ENCODE peak calls at places on chromosomes 3 and 15, in nine cellular contexts. A is bronchial epithelial cell; F is MM.1S; L is lower leg skin; C is dorsolateral prefrontal cortex; G is H9; B is foreskin keratinocyte; E is HCT116; N is CD4-positive, alpha-beta T cell. K is an unnamed sample.

GRCh38 chr3:186825294-186825821 is 17.2 kb upstream of the ADIPOQ start:
- DNase-seq in A (peak; percentile 31), F (no peak), L (no peak), C (peak; percentile 70), G (peak; percentile 80), B (no peak), E (no peak), N (peak; percentile 8), K (no peak)

GRCh38 chr3:44981751-44982150 is 5.7 kb downstream of the EXOSC7 start:
- DNase-seq in A (no peak), F (no peak), L (no peak), C (no peak), G (no peak), B (no peak), E (no peak), N (no peak), K (no peak)

GRCh38 chr15:65558997-65559760 is 28.9 kb downstream of the HACD3 start:
- DNase-seq in A (no peak), F (no peak), L (no peak), C (no peak), G (no peak), B (no peak), E (no peak), N (no peak), K (no peak)

GRCh38 chr3:188927971-188928370 is 243.8 kb upstream of the TPRG1 start:
- DNase-seq in A (no peak), F (no peak), L (no peak), C (no peak), G (no peak), B (no peak), E (no peak), N (no peak), K (no peak)

GRCh38 chr15:76185716-76186115 is 125.6 kb downstream of the ETFA start:
- DNase-seq in A (peak; percentile 77), F (peak; percentile 49), L (no peak), C (no peak), G (peak; percentile 77), B (peak; percentile 43), E (peak; percentile 77), N (no peak), K (peak; percentile 89)

GRCh38 chr3:175476489-175476888 is 617.4 kb downstream of the NAALADL2 start:
- DNase-seq in A (no peak), F (no peak), L (no peak), C (no peak), G (no peak), B (no peak), E (no peak), N (no peak), K (no peak)

GRCh38 chr3:133591271-133591742 is 17.8 kb downstream of the CDV3 start:
- DNase-seq in A (peak; percentile 56), F (no peak), L (no peak), C (no peak), G (no peak), B (peak; percentile 50), E (no peak), N (no peak), K (peak; percentile 54)

GRCh38 chr15:43883571-43883970 is 56.8 kb downstream of the WDR76 start:
- DNase-seq in A (no peak), F (no peak), L (no peak), C (no peak), G (no peak), B (no peak), E (no peak), N (no peak), K (no peak)

GRCh38 chr15:101807345-101807945 is 4.1 kb downstream of the OR4F6 start:
- DNase-seq in A (peak; percentile 1), F (no peak), L (no peak), C (no peak), G (no peak), B (peak; percentile 21), E (no peak), N (no peak), K (no peak)

GRCh38 chr15:62138124-62138523 is 27.0 kb downstream of the C2CD4B start:
- DNase-seq in A (peak; percentile 86), F (no peak), L (no peak), C (no peak), G (no peak), B (peak; percentile 37), E (no peak), N (no peak), K (peak; percentile 86)

GRCh38 chr3:100033184-100033583 is 81.1 kb downstream of the FILIP1L start:
- DNase-seq in A (peak; percentile 88), F (no peak), L (no peak), C (no peak), G (no peak), B (peak; percentile 89), E (no peak), N (no peak), K (peak; percentile 11)

GRCh38 chr3:38730281-38730680 is 80.8 kb upstream of the SCN5A start:
- DNase-seq in A (peak; percentile 78), F (no peak), L (no peak), C (no peak), G (no peak), B (no peak), E (no peak), N (no peak), K (peak; percentile 30)

GRCh38 chr3:65751123-65751700 is 287.5 kb downstream of the MAGI1 start:
- DNase-seq in A (peak; percentile 35), F (no peak), L (no peak), C (peak; percentile 82), G (peak; percentile 65), B (no peak), E (peak; percentile 3), N (no peak), K (peak; percentile 58)

GRCh38 chr15:73870700-73871408 is 2.5 kb upstream of the TBC1D21 start:
- DNase-seq in A (peak; percentile 65), F (no peak), L (peak; percentile 25), C (no peak), G (no peak), B (peak; percentile 7), E (no peak), N (no peak), K (no peak)

GRCh38 chr3:8303466-8303865 is 198.2 kb upstream of the LMCD1 start:
- DNase-seq in A (peak; percentile 8), F (no peak), L (no peak), C (no peak), G (no peak), B (no peak), E (no peak), N (no peak), K (no peak)

GRCh38 chr3:157139938-157140534 is 19.9 kb downstream of the CCNL1 start:
- DNase-seq in A (no peak), F (no peak), L (no peak), C (no peak), G (no peak), B (no peak), E (no peak), N (no peak), K (no peak)
- TF ChIP-seq CTCF in A (no peak), F (no peak), L (no peak), C (no peak), G (no peak), B (no peak), E (no peak), N (no peak), K (no peak)

GRCh38 chr3:59326246-59327024 is 276.6 kb upstream of the CFAP20DC start:
- DNase-seq in A (peak; percentile 81), F (no peak), L (no peak), C (no peak), G (peak; percentile 56), B (peak; percentile 44), E (no peak), N (no peak), K (peak; percentile 32)
- TF ChIP-seq CTCF in A (peak; percentile 22), F (peak; percentile 7), L (no peak), C (no peak), G (peak; percentile 76), B (peak; percentile 36), E (no peak), N (no peak), K (no peak)

DNA sequence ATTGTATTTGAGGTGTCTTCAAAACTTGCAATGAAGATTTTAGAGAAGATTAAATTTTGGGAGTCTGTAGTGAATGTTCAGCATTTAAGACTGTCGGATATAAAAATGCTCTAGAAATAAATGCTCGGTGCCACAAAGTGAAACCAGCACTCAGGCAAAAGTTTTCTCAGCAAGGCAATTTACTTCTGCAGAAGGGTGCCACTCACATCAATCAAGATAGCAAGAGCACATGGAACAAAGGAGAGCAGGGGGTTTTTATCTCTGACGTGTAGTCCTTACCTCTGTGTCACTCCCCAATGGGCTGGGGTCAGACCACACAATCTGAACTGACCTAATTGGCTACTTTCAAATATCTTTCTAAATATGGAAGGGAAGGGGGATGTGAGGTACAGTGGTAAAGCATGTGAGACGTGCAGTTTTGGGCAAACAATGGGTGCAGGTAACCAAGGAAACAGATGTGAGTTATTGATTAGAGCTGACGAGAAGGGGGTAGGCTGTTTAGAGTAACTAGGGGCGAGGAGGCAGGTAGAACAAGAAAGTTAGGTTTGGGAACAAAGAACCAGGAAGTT is 23.4 kb upstream of the FXR1 start:
- DNase-seq in A (no peak), F (no peak), L (no peak), C (no peak), G (no peak), B (no peak), E (no peak), N (no peak), K (no peak)
- TF ChIP-seq CTCF in A (no peak), F (no peak), L (no peak), C (no peak), G (no peak), B (no peak), E (no peak), N (no peak), K (no peak)

GRCh38 chr15:98649621-98649995 is 1.3 kb downstream of the IGF1R start:
- DNase-seq in A (no peak), F (peak; percentile 43), L (no peak), C (peak; percentile 60), G (no peak), B (no peak), E (no peak), N (peak; percentile 35), K (no peak)
- TF ChIP-seq CTCF in A (peak; percentile 12), F (peak; percentile 6), L (no peak), C (no peak), G (no peak), B (no peak), E (no peak), N (no peak), K (no peak)

K was measured in MCF 10A.